ENCODE peak calls at places on chromosomes 6 and 20, in eight cellular contexts. One of them, this sample, is unnamed.

GRCh38 chr20:57661201-57662027 is 41.2 kb upstream of the ZBP1 start:
- DNase-seq in CD8-positive, alpha-beta T cell: no peak
- DNase-seq in cardiac muscle cell: no peak
- DNase-seq in choroid plexus epithelial cell: no peak
- DNase-seq in vagina: no peak
- DNase-seq in AG09309: no peak
- DNase-seq in psoas muscle: no peak
- DNase-seq in astrocyte of the spinal cord: no peak
- DNase-seq in this sample: no peak

GRCh38 chr6:158730175-158730907 is 80.5 kb downstream of the SYTL3 start:
- DNase-seq in CD8-positive, alpha-beta T cell: no peak
- DNase-seq in cardiac muscle cell: no peak
- DNase-seq in choroid plexus epithelial cell: no peak
- DNase-seq in vagina: no peak
- DNase-seq in AG09309: no peak
- DNase-seq in psoas muscle: no peak
- DNase-seq in astrocyte of the spinal cord: no peak
- DNase-seq in this sample: no peak

GRCh38 chr6:37696220-37696840 is 1.4 kb downstream of the MDGA1 start:
- DNase-seq in CD8-positive, alpha-beta T cell: peak; percentile 66
- DNase-seq in cardiac muscle cell: peak; percentile 49
- DNase-seq in choroid plexus epithelial cell: peak; percentile 65
- DNase-seq in vagina: no peak
- DNase-seq in AG09309: no peak
- DNase-seq in psoas muscle: peak; percentile 34
- DNase-seq in astrocyte of the spinal cord: peak; percentile 51
- DNase-seq in this sample: peak; percentile 42

GRCh38 chr20:44765647-44766367 is 20.1 kb downstream of the KCNK15 start:
- DNase-seq in CD8-positive, alpha-beta T cell: no peak
- DNase-seq in cardiac muscle cell: no peak
- DNase-seq in choroid plexus epithelial cell: no peak
- DNase-seq in vagina: no peak
- DNase-seq in AG09309: no peak
- DNase-seq in psoas muscle: no peak
- DNase-seq in astrocyte of the spinal cord: no peak
- DNase-seq in this sample: no peak

GRCh38 chr20:1422756-1423155 is 29.9 kb upstream of the FKBP1A start:
- DNase-seq in CD8-positive, alpha-beta T cell: no peak
- DNase-seq in cardiac muscle cell: no peak
- DNase-seq in choroid plexus epithelial cell: no peak
- DNase-seq in vagina: no peak
- DNase-seq in AG09309: no peak
- DNase-seq in psoas muscle: no peak
- DNase-seq in astrocyte of the spinal cord: no peak
- DNase-seq in this sample: no peak

GRCh38 chr20:35856866-35857265 is 85.1 kb downstream of the PHF20 start:
- DNase-seq in CD8-positive, alpha-beta T cell: no peak
- DNase-seq in cardiac muscle cell: no peak
- DNase-seq in choroid plexus epithelial cell: no peak
- DNase-seq in vagina: no peak
- DNase-seq in AG09309: no peak
- DNase-seq in psoas muscle: no peak
- DNase-seq in astrocyte of the spinal cord: no peak
- DNase-seq in this sample: no peak

GRCh38 chr20:36004045-36004444 is 35.7 kb downstream of the CNBD2 start:
- DNase-seq in CD8-positive, alpha-beta T cell: no peak
- DNase-seq in cardiac muscle cell: no peak
- DNase-seq in choroid plexus epithelial cell: peak; percentile 30
- DNase-seq in vagina: no peak
- DNase-seq in AG09309: no peak
- DNase-seq in psoas muscle: no peak
- DNase-seq in astrocyte of the spinal cord: no peak
- DNase-seq in this sample: no peak

GRCh38 chr20:4815618-4816017 is 93.9 kb downstream of the PRND start:
- DNase-seq in CD8-positive, alpha-beta T cell: no peak
- DNase-seq in cardiac muscle cell: no peak
- DNase-seq in choroid plexus epithelial cell: no peak
- DNase-seq in vagina: no peak
- DNase-seq in AG09309: no peak
- DNase-seq in psoas muscle: no peak
- DNase-seq in astrocyte of the spinal cord: no peak
- DNase-seq in this sample: peak; percentile 40

GRCh38 chr20:20010639-20011500 is 6.3 kb upstream of the NAA20 start:
- DNase-seq in CD8-positive, alpha-beta T cell: no peak
- DNase-seq in cardiac muscle cell: no peak
- DNase-seq in choroid plexus epithelial cell: peak; percentile 86
- DNase-seq in vagina: no peak
- DNase-seq in AG09309: peak; percentile 42
- DNase-seq in psoas muscle: no peak
- DNase-seq in astrocyte of the spinal cord: peak; percentile 70
- DNase-seq in this sample: no peak

GRCh38 chr6:119148102-119148824 is 69.8 kb upstream of the FAM184A start:
- DNase-seq in CD8-positive, alpha-beta T cell: no peak
- DNase-seq in cardiac muscle cell: peak; percentile 70
- DNase-seq in choroid plexus epithelial cell: peak; percentile 91
- DNase-seq in vagina: no peak
- DNase-seq in AG09309: peak; percentile 71
- DNase-seq in psoas muscle: no peak
- DNase-seq in astrocyte of the spinal cord: peak; percentile 90
- DNase-seq in this sample: peak; percentile 60

GRCh38 chr20:59010321-59010994 is 3.4 kb upstream of the CTSZ start:
- DNase-seq in CD8-positive, alpha-beta T cell: peak; percentile 45
- DNase-seq in cardiac muscle cell: no peak
- DNase-seq in choroid plexus epithelial cell: no peak
- DNase-seq in vagina: peak; percentile 46
- DNase-seq in AG09309: no peak
- DNase-seq in psoas muscle: no peak
- DNase-seq in astrocyte of the spinal cord: peak; percentile 19
- DNase-seq in this sample: no peak

GRCh38 chr6:69866351-69867074 is at the start of gene COL19A1:
- DNase-seq in CD8-positive, alpha-beta T cell: peak; percentile 59
- DNase-seq in cardiac muscle cell: peak; percentile 51
- DNase-seq in choroid plexus epithelial cell: peak; percentile 10
- DNase-seq in vagina: no peak
- DNase-seq in AG09309: no peak
- DNase-seq in psoas muscle: peak; percentile 24
- DNase-seq in astrocyte of the spinal cord: peak; percentile 14
- DNase-seq in this sample: peak; percentile 73

GRCh38 chr20:10402938-10403593 is 31.0 kb downstream of the MKKS start:
- DNase-seq in CD8-positive, alpha-beta T cell: no peak
- DNase-seq in cardiac muscle cell: no peak
- DNase-seq in choroid plexus epithelial cell: peak; percentile 38
- DNase-seq in vagina: no peak
- DNase-seq in AG09309: no peak
- DNase-seq in psoas muscle: no peak
- DNase-seq in astrocyte of the spinal cord: no peak
- DNase-seq in this sample: peak; percentile 13

GRCh38 chr20:25270829-25271251 is 23.0 kb downstream of the PYGB start:
- DNase-seq in CD8-positive, alpha-beta T cell: no peak
- DNase-seq in cardiac muscle cell: no peak
- DNase-seq in choroid plexus epithelial cell: no peak
- DNase-seq in vagina: no peak
- DNase-seq in AG09309: no peak
- DNase-seq in psoas muscle: peak; percentile 6
- DNase-seq in astrocyte of the spinal cord: no peak
- DNase-seq in this sample: no peak

GRCh38 chr6:169858293-169858934 is 107.0 kb downstream of the ERMARD start:
- DNase-seq in CD8-positive, alpha-beta T cell: peak; percentile 40
- DNase-seq in cardiac muscle cell: no peak
- DNase-seq in choroid plexus epithelial cell: no peak
- DNase-seq in vagina: peak; percentile 46
- DNase-seq in AG09309: no peak
- DNase-seq in psoas muscle: no peak
- DNase-seq in astrocyte of the spinal cord: no peak
- DNase-seq in this sample: no peak

GRCh38 chr6:160301341-160301740 is 42.7 kb upstream of the SLC22A2 start:
- DNase-seq in CD8-positive, alpha-beta T cell: no peak
- DNase-seq in cardiac muscle cell: no peak
- DNase-seq in choroid plexus epithelial cell: no peak
- DNase-seq in vagina: no peak
- DNase-seq in AG09309: no peak
- DNase-seq in psoas muscle: peak; percentile 52
- DNase-seq in astrocyte of the spinal cord: no peak
- DNase-seq in this sample: no peak

GRCh38 chr6:52531396-52531795 is 45.5 kb downstream of the TRAM2 start:
- DNase-seq in CD8-positive, alpha-beta T cell: no peak
- DNase-seq in cardiac muscle cell: no peak
- DNase-seq in choroid plexus epithelial cell: no peak
- DNase-seq in vagina: no peak
- DNase-seq in AG09309: no peak
- DNase-seq in psoas muscle: no peak
- DNase-seq in astrocyte of the spinal cord: no peak
- DNase-seq in this sample: no peak

GRCh38 chr20:32207626-32208498 is at the start of the genes PLAGL2 and POFUT1:
- DNase-seq in CD8-positive, alpha-beta T cell: peak; percentile 92
- DNase-seq in cardiac muscle cell: peak; percentile 95
- DNase-seq in choroid plexus epithelial cell: peak; percentile 87
- DNase-seq in vagina: no peak
- DNase-seq in AG09309: peak; percentile 18
- DNase-seq in psoas muscle: peak; percentile 92
- DNase-seq in astrocyte of the spinal cord: peak; percentile 83
- DNase-seq in this sample: peak; percentile 94

GRCh38 chr20:57747889-57748456 is 38.2 kb upstream of the PMEPA1 start:
- DNase-seq in CD8-positive, alpha-beta T cell: no peak
- DNase-seq in cardiac muscle cell: no peak
- DNase-seq in choroid plexus epithelial cell: no peak
- DNase-seq in vagina: no peak
- DNase-seq in AG09309: no peak
- DNase-seq in psoas muscle: no peak
- DNase-seq in astrocyte of the spinal cord: no peak
- DNase-seq in this sample: no peak

GRCh38 chr6:69593706-69594105 is 203.1 kb downstream of the LMBRD1 start:
- DNase-seq in CD8-positive, alpha-beta T cell: no peak
- DNase-seq in cardiac muscle cell: no peak
- DNase-seq in choroid plexus epithelial cell: no peak
- DNase-seq in vagina: no peak
- DNase-seq in AG09309: no peak
- DNase-seq in psoas muscle: no peak
- DNase-seq in astrocyte of the spinal cord: no peak
- DNase-seq in this sample: no peak

GRCh38 chr6:157317129-157317814 is 6.0 kb downstream of the TMEM242 start:
- DNase-seq in CD8-positive, alpha-beta T cell: no peak
- DNase-seq in cardiac muscle cell: no peak
- DNase-seq in choroid plexus epithelial cell: peak; percentile 92
- DNase-seq in vagina: no peak
- DNase-seq in AG09309: peak; percentile 71
- DNase-seq in psoas muscle: peak; percentile 85
- DNase-seq in astrocyte of the spinal cord: peak; percentile 88
- DNase-seq in this sample: no peak

DNA sequence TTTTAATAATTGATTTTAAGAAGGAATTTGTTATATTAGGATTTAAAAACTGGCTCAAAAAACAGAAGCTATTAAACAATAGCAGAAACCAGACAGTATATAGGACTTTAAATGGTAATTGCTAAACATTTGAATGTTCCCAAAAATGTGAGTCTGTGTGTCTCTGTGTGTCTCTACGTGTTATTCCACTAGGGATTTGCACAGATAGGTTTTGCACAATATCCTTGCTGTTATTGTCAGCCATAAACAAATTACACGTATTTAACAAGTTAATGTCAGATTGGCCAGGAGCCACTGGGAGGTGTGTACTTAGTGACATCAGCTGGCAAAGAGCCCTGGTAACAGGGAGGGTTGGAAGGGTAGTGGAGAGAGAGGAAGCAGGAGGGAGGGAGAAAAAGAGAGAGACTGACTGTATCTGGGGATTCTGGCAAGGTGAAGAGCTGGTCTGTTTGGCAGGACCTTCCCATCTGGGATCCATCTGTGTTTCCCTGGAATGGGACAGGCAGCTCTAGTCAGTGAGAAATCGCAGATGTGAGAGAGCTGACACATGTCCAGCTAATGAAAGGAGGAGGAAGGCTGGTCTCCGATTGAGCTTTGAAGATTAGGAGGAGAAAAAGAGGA is 72.2 kb downstream of the CBFA2T2 start:
- DNase-seq in CD8-positive, alpha-beta T cell: no peak
- DNase-seq in cardiac muscle cell: peak; percentile 89
- DNase-seq in choroid plexus epithelial cell: peak; percentile 90
- DNase-seq in vagina: no peak
- DNase-seq in AG09309: peak; percentile 76
- DNase-seq in psoas muscle: peak; percentile 57
- DNase-seq in astrocyte of the spinal cord: peak; percentile 84
- DNase-seq in this sample: no peak
- H3K4me3 ChIP-seq in CD8-positive, alpha-beta T cell: no peak overlapping the region
- H3K4me3 ChIP-seq in cardiac muscle cell: peak overlapping the region; percentile 24
- H3K4me3 ChIP-seq in choroid plexus epithelial cell: peak overlapping the region; percentile 45
- H3K4me3 ChIP-seq in vagina: no peak overlapping the region
- H3K4me3 ChIP-seq in AG09309: no peak overlapping the region
- H3K4me3 ChIP-seq in psoas muscle: no peak overlapping the region
- H3K4me3 ChIP-seq in astrocyte of the spinal cord: no peak overlapping the region
- H3K4me3 ChIP-seq in this sample: no peak overlapping the region

GRCh38 chr20:48149887-48150286 is 364.6 kb upstream of the SULF2 start:
- DNase-seq in CD8-positive, alpha-beta T cell: no peak
- DNase-seq in cardiac muscle cell: no peak
- DNase-seq in choroid plexus epithelial cell: no peak
- DNase-seq in vagina: no peak
- DNase-seq in AG09309: no peak
- DNase-seq in psoas muscle: no peak
- DNase-seq in astrocyte of the spinal cord: no peak
- DNase-seq in this sample: no peak
- TF ChIP-seq CTCF in CD8-positive, alpha-beta T cell: no peak
- TF ChIP-seq CTCF in cardiac muscle cell: no peak
- TF ChIP-seq CTCF in choroid plexus epithelial cell: no peak
- TF ChIP-seq CTCF in vagina: no peak
- TF ChIP-seq CTCF in AG09309: no peak
- TF ChIP-seq CTCF in psoas muscle: no peak
- TF ChIP-seq CTCF in astrocyte of the spinal cord: no peak
- TF ChIP-seq CTCF in this sample: no peak

GRCh38 chr6:90294008-90294511 is 2.6 kb downstream of the BACH2 start:
- DNase-seq in CD8-positive, alpha-beta T cell: no peak
- DNase-seq in cardiac muscle cell: no peak
- DNase-seq in choroid plexus epithelial cell: no peak
- DNase-seq in vagina: no peak
- DNase-seq in AG09309: no peak
- DNase-seq in psoas muscle: no peak
- DNase-seq in astrocyte of the spinal cord: no peak
- DNase-seq in this sample: no peak
- H3K4me3 ChIP-seq in CD8-positive, alpha-beta T cell: peak overlapping the region; percentile 69
- H3K4me3 ChIP-seq in cardiac muscle cell: peak overlapping the region; percentile 87
- H3K4me3 ChIP-seq in choroid plexus epithelial cell: no peak overlapping the region
- H3K4me3 ChIP-seq in vagina: no peak overlapping the region
- H3K4me3 ChIP-seq in AG09309: no peak overlapping the region
- H3K4me3 ChIP-seq in psoas muscle: peak overlapping the region; percentile 85
- H3K4me3 ChIP-seq in astrocyte of the spinal cord: no peak overlapping the region
- H3K4me3 ChIP-seq in this sample: no peak overlapping the region

DNA sequence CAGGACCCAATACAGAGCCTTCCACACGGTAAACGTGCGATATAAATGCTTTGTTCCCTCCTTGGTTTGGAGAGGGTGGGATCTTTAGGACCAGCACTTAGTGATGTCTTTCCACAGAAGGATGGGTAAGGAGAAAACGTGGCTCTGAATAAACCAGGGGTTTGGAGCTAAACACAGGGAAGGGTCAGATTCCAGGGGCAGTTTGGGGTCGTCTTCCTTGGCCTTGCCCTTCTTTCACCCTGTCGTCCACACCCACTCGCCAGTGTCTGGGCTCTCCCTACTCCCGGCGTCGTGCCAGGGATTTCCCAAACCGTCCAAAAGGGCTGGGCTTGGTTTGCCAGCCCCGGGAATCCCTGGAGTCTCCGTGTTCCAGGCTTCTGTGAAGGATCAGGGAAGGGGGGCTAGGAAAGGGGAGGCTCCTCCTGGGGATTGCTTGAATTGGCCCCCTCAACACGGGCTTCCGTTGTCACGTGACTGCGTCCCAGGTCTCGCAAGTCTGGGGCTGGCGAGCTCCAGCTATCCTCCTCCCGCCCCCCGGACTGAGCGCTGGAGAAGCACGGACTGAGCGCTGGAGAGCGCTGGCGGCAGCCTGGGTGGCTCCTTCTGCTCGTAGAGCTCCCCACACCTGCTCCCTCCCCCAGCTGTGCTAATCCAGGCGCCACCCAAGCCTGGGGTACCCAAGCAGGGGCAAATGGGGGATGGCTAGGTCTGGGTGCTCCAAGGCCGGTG is 9.5 kb upstream of the ARMC12 start:
- DNase-seq in CD8-positive, alpha-beta T cell: no peak
- DNase-seq in cardiac muscle cell: peak; percentile 81
- DNase-seq in choroid plexus epithelial cell: peak; percentile 94
- DNase-seq in vagina: no peak
- DNase-seq in AG09309: no peak
- DNase-seq in psoas muscle: peak; percentile 94
- DNase-seq in astrocyte of the spinal cord: peak; percentile 92
- DNase-seq in this sample: peak; percentile 68
- TF ChIP-seq CTCF in CD8-positive, alpha-beta T cell: no peak
- TF ChIP-seq CTCF in cardiac muscle cell: no peak
- TF ChIP-seq CTCF in choroid plexus epithelial cell: no peak
- TF ChIP-seq CTCF in vagina: no peak
- TF ChIP-seq CTCF in AG09309: no peak
- TF ChIP-seq CTCF in psoas muscle: no peak
- TF ChIP-seq CTCF in astrocyte of the spinal cord: no peak
- TF ChIP-seq CTCF in this sample: no peak